ENCODE peak calls at places on chromosomes 2 and 18, in ten cellular contexts. W, O, F, M, V, I, J, Z, G and T are unnamed samples.

GRCh38 chr2:191976436-191976835 is 129.5 kb upstream of the CAVIN2 start:
- DNase-seq in W (no peak), O (no peak), F (no peak), M (no peak), V (no peak), I (no peak), J (peak; percentile 86), Z (peak; percentile 62), G (no peak), T (peak; percentile 17)

GRCh38 chr18:45628979-45629958 is 14.0 kb downstream of the SLC14A2 start:
- DNase-seq in W (no peak), O (no peak), F (no peak), M (no peak), V (no peak), I (no peak), J (peak; percentile 68), Z (peak; percentile 25), G (no peak), T (peak; percentile 33)

GRCh38 chr18:59140287-59140885 is 702 bp downstream of the SEC11C start:
- DNase-seq in W (no peak), O (peak; percentile 31), F (no peak), M (peak; percentile 13), V (no peak), I (no peak), J (peak; percentile 60), Z (peak; percentile 29), G (no peak), T (peak; percentile 55)

GRCh38 chr2:109065335-109065734 is 63.7 kb upstream of the SH3RF3 start:
- DNase-seq in W (no peak), O (peak; percentile 55), F (no peak), M (no peak), V (no peak), I (no peak), J (no peak), Z (no peak), G (no peak), T (no peak)

GRCh38 chr2:146994246-146994645 is 850.6 kb upstream of the ACVR2A start:
- DNase-seq in W (no peak), O (no peak), F (no peak), M (no peak), V (no peak), I (no peak), J (no peak), Z (no peak), G (no peak), T (no peak)

GRCh38 chr2:74530239-74531161 is 767 bp downstream of the HTRA2 start:
- DNase-seq in W (peak; percentile 60), O (peak; percentile 50), F (peak; percentile 27), M (peak; percentile 20), V (peak; percentile 55), I (peak; percentile 85), J (peak; percentile 71), Z (no peak), G (no peak), T (peak; percentile 57)

GRCh38 chr2:72999729-73000725 is 71.5 kb downstream of the SFXN5 start:
- DNase-seq in W (no peak), O (no peak), F (no peak), M (no peak), V (no peak), I (no peak), J (peak; percentile 32), Z (peak; percentile 33), G (peak; percentile 52), T (no peak)

GRCh38 chr2:208256192-208256782 is 1.4 kb upstream of the IDH1 start:
- DNase-seq in W (peak; percentile 58), O (no peak), F (no peak), M (no peak), V (no peak), I (no peak), J (no peak), Z (no peak), G (no peak), T (no peak)

GRCh38 chr2:157264099-157264498 is 6.6 kb downstream of the GALNT5 start:
- DNase-seq in W (no peak), O (no peak), F (no peak), M (no peak), V (no peak), I (no peak), J (peak; percentile 85), Z (peak; percentile 30), G (no peak), T (peak; percentile 59)

GRCh38 chr2:112706170-112706664 is 14.6 kb upstream of the NT5DC4 start:
- DNase-seq in W (no peak), O (no peak), F (peak; percentile 19), M (no peak), V (peak; percentile 65), I (no peak), J (peak; percentile 83), Z (peak; percentile 17), G (no peak), T (no peak)

GRCh38 chr2:111712361-111712760 is 171.6 kb downstream of the ANAPC1 start:
- DNase-seq in W (no peak), O (no peak), F (no peak), M (no peak), V (no peak), I (no peak), J (no peak), Z (no peak), G (no peak), T (no peak)

GRCh38 chr2:192162392-192163042 is 32.2 kb downstream of the TMEFF2 start:
- DNase-seq in W (peak; percentile 65), O (peak; percentile 84), F (peak; percentile 2), M (peak; percentile 62), V (peak; percentile 66), I (peak; percentile 2), J (peak; percentile 72), Z (peak; percentile 85), G (no peak), T (peak; percentile 55)

GRCh38 chr18:21599585-21600525 is 649 bp downstream of the ESCO1 start:
- DNase-seq in W (peak; percentile 75), O (peak; percentile 70), F (no peak), M (peak; percentile 55), V (peak; percentile 27), I (peak; percentile 77), J (peak; percentile 15), Z (no peak), G (peak; percentile 75), T (peak; percentile 52)

GRCh38 chr18:68399721-68400120 is 315.2 kb downstream of the TMX3 start:
- DNase-seq in W (no peak), O (no peak), F (no peak), M (no peak), V (no peak), I (no peak), J (no peak), Z (peak; percentile 51), G (no peak), T (no peak)

GRCh38 chr2:105315314-105315713 is 14.2 kb downstream of the TGFBRAP1 start:
- DNase-seq in W (no peak), O (no peak), F (no peak), M (no peak), V (no peak), I (no peak), J (peak; percentile 28), Z (no peak), G (no peak), T (no peak)

GRCh38 chr2:236637691-236638569 is 68.3 kb downstream of the ACKR3 start:
- DNase-seq in W (no peak), O (peak; percentile 3), F (no peak), M (no peak), V (no peak), I (no peak), J (peak; percentile 35), Z (no peak), G (peak; percentile 64), T (peak; percentile 40)

GRCh38 chr18:59547691-59548182 is 149.5 kb downstream of the CCBE1 start:
- DNase-seq in W (no peak), O (no peak), F (no peak), M (no peak), V (no peak), I (no peak), J (peak; percentile 95), Z (peak; percentile 90), G (no peak), T (peak; percentile 77)

GRCh38 chr2:71530246-71530986 is 77.1 kb downstream of the DYSF start:
- DNase-seq in W (peak; percentile 51), O (no peak), F (no peak), M (peak; percentile 20), V (peak; percentile 26), I (peak; percentile 75), J (peak; percentile 45), Z (peak; percentile 44), G (peak; percentile 54), T (peak; percentile 67)

GRCh38 chr18:27583466-27583865 is 398.4 kb upstream of the CHST9 start:
- DNase-seq in W (no peak), O (no peak), F (no peak), M (no peak), V (no peak), I (no peak), J (no peak), Z (no peak), G (no peak), T (no peak)

GRCh38 chr18:56565596-56566355 is 72.6 kb downstream of the TXNL1 start:
- DNase-seq in W (no peak), O (no peak), F (no peak), M (no peak), V (no peak), I (no peak), J (peak; percentile 94), Z (peak; percentile 89), G (no peak), T (peak; percentile 82)

GRCh38 chr2:95303191-95303914 is 6.2 kb downstream of the KCNIP3 start:
- DNase-seq in W (no peak), O (no peak), F (no peak), M (peak; percentile 38), V (no peak), I (no peak), J (no peak), Z (no peak), G (no peak), T (no peak)

GRCh38 chr2:217942731-217943335 is 60.0 kb downstream of the TNS1 start:
- DNase-seq in W (no peak), O (no peak), F (no peak), M (no peak), V (no peak), I (no peak), J (no peak), Z (no peak), G (no peak), T (no peak)

GRCh38 chr2:128304715-128305554 is 13.7 kb downstream of the HS6ST1 start:
- DNase-seq in W (no peak), O (peak; percentile 96), F (no peak), M (no peak), V (no peak), I (no peak), J (peak; percentile 97), Z (peak; percentile 98), G (no peak), T (peak; percentile 68)

GRCh38 chr2:46119453-46119852 is 177.8 kb upstream of the EPAS1 start:
- DNase-seq in W (no peak), O (no peak), F (no peak), M (no peak), V (no peak), I (no peak), J (peak; percentile 87), Z (peak; percentile 47), G (no peak), T (peak; percentile 81)

GRCh38 chr2:162058973-162059668 is 14.9 kb downstream of the DPP4 start:
- DNase-seq in W (no peak), O (no peak), F (no peak), M (no peak), V (no peak), I (peak; percentile 41), J (peak; percentile 6), Z (no peak), G (no peak), T (no peak)